ENCODE peak calls at places on chromosomes 12 and 14, in six cellular contexts. N, A, C, I, J and F are unnamed samples.

GRCh38 chr14:50003213-50004021 is 110.5 kb downstream of the ARF6 start:
- DNase-seq in N (peak), A (peak), C (peak), I (peak), J (peak), F (peak)

GRCh38 chr14:92748259-92749016 is at the start of gene LGMN:
- DNase-seq in N (peak), A (peak), C (no peak), I (peak), J (peak), F (peak)

GRCh38 chr14:39956372-39956771 is 524.1 kb upstream of the FBXO33 start:
- DNase-seq in N (no peak), A (no peak), C (no peak), I (no peak), J (no peak), F (no peak)

GRCh38 chr14:62117010-62117717 is 354.9 kb downstream of the SNAPC1 start:
- DNase-seq in N (peak), A (peak), C (no peak), I (peak), J (peak), F (no peak)

GRCh38 chr12:131153016-131153415 is 199.3 kb downstream of the ADGRD1 start:
- DNase-seq in N (no peak), A (no peak), C (no peak), I (no peak), J (no peak), F (peak)

GRCh38 chr12:1870998-1871917 is 47.2 kb downstream of the CACNA2D4 start:
- DNase-seq in N (no peak), A (no peak), C (no peak), I (peak), J (no peak), F (peak)

GRCh38 chr12:129911437-129912049 is 7.7 kb upstream of the TMEM132D start:
- DNase-seq in N (no peak), A (peak), C (no peak), I (peak), J (peak), F (no peak)

GRCh38 chr12:57520008-57520726 is at the start of gene DDIT3:
- DNase-seq in N (peak), A (peak), C (peak), I (peak), J (peak), F (peak)

GRCh38 chr14:50675597-50675996 is 7.5 kb upstream of the SAV1 start:
- DNase-seq in N (no peak), A (no peak), C (no peak), I (no peak), J (no peak), F (no peak)

GRCh38 chr12:109109756-109110350 is 6.5 kb upstream of the ACACB start:
- DNase-seq in N (no peak), A (no peak), C (no peak), I (no peak), J (no peak), F (no peak)

GRCh38 chr12:74111688-74112360 is 425.8 kb upstream of the ATXN7L3B start:
- DNase-seq in N (no peak), A (no peak), C (no peak), I (no peak), J (no peak), F (no peak)

GRCh38 chr12:112418248-112418595 is 525 bp upstream of the PTPN11 start:
- DNase-seq in N (no peak), A (no peak), C (no peak), I (no peak), J (peak), F (no peak)

GRCh38 chr12:109713187-109713984 is at the start of gene FAM222A:
- DNase-seq in N (peak), A (peak), C (peak), I (peak), J (peak), F (peak)

GRCh38 chr12:60494249-60494648 is 898.4 kb downstream of the SLC16A7 start:
- DNase-seq in N (no peak), A (no peak), C (no peak), I (no peak), J (no peak), F (no peak)

GRCh38 chr12:62194616-62195015 is 65.6 kb upstream of the USP15 start:
- DNase-seq in N (no peak), A (no peak), C (no peak), I (no peak), J (no peak), F (no peak)

GRCh38 chr12:64674367-64674922 is 64.2 kb downstream of the RASSF3 start:
- DNase-seq in N (no peak), A (no peak), C (no peak), I (no peak), J (no peak), F (no peak)

GRCh38 chr14:33602396-33602795 is 348.5 kb downstream of the EGLN3 start:
- DNase-seq in N (no peak), A (no peak), C (no peak), I (no peak), J (no peak), F (no peak)

GRCh38 chr14:104992501-104992900 is 6.9 kb downstream of the CLBA1 start:
- DNase-seq in N (no peak), A (no peak), C (no peak), I (no peak), J (no peak), F (no peak)

GRCh38 chr14:104141621-104142091 is 3.3 kb downstream of the KIF26A start:
- DNase-seq in N (no peak), A (no peak), C (no peak), I (peak), J (no peak), F (no peak)

GRCh38 chr12:132717011-132717410 is 6.4 kb downstream of the PGAM5 start:
- DNase-seq in N (no peak), A (no peak), C (no peak), I (no peak), J (no peak), F (no peak)

GRCh38 chr12:132718644-132719043 is 8.0 kb downstream of the PGAM5 start:
- DNase-seq in N (no peak), A (no peak), C (no peak), I (no peak), J (no peak), F (no peak)

GRCh38 chr12:132715874-132716273 is 5.2 kb downstream of the PGAM5 start:
- DNase-seq in N (no peak), A (no peak), C (no peak), I (no peak), J (no peak), F (no peak)

GRCh38 chr12:132717531-132718387 is 7.1 kb downstream of the PGAM5 start:
- DNase-seq in N (no peak), A (no peak), C (no peak), I (no peak), J (no peak), F (no peak)

DNA sequence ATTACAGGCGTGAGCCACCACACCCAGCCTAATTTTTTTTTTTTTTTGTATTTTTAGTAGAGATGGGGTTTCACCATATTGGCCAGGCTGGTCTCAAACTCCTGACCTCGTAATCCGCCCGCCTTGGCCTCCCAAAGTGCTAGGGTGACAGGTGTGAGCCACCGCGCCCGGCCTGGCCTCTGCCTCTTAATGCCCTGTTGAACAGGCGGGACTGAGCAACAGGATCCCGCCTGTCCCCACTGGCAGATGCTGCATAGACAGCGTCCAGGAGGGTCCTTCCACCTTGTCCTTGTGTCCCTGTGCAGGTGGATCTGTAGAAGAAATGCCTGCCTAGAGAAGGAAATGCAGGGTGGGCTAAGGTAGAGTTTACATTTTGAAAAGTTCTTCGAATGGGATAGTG is 5.7 kb downstream of the PGAM5 start:
- DNase-seq in N (no peak), A (no peak), C (no peak), I (no peak), J (no peak), F (no peak)
- H3K27ac ChIP-seq in N (no peak), A (no peak), C (no peak), I (no peak), J (no peak), F (no peak)

GRCh38 chr12:6850796-6851152 is 312 bp downstream of the CDCA3 start:
- DNase-seq in N (no peak), A (no peak), C (no peak), I (no peak), J (no peak), F (no peak)

GRCh38 chr12:6852651-6853354 is 853 bp downstream of the USP5 start:
- DNase-seq in N (no peak), A (peak), C (no peak), I (peak), J (peak), F (no peak)

GRCh38 chr12:6853626-6854025 is 1.7 kb downstream of the USP5 start:
- DNase-seq in N (no peak), A (no peak), C (no peak), I (no peak), J (no peak), F (no peak)

GRCh38 chr12:6851153-6851920 is at the start of gene CDCA3:
- DNase-seq in N (peak), A (peak), C (peak), I (peak), J (peak), F (peak)

GRCh38 chr12:6851921-6852650 is at the start of gene USP5:
- DNase-seq in N (peak), A (peak), C (peak), I (peak), J (peak), F (peak)
- TF ChIP-seq POLR2A in N (no peak), A (no peak), C (peak), I (peak), J (no peak), F (peak)

GRCh38 chr14:52694761-52695480 is 437 bp downstream of the ERO1A start:
- DNase-seq in N (no peak), A (peak), C (peak), I (peak), J (peak), F (no peak)

GRCh38 chr14:52693532-52693931 is 1.8 kb downstream of the ERO1A start:
- DNase-seq in N (no peak), A (no peak), C (no peak), I (no peak), J (no peak), F (no peak)

GRCh38 chr14:52692248-52692962 is 3.0 kb downstream of the ERO1A start:
- DNase-seq in N (no peak), A (no peak), C (no peak), I (peak), J (no peak), F (no peak)

GRCh38 chr14:52690983-52691760 is 4.2 kb downstream of the ERO1A start:
- DNase-seq in N (no peak), A (no peak), C (no peak), I (no peak), J (no peak), F (no peak)

GRCh38 chr14:52693004-52693403 is 2.4 kb downstream of the ERO1A start:
- DNase-seq in N (no peak), A (no peak), C (no peak), I (no peak), J (no peak), F (no peak)
- H3K27ac ChIP-seq in N (no peak), A (peak), C (no peak), I (no peak), J (no peak), F (peak)

GRCh38 chr12:49557187-49557916 is 10.6 kb downstream of the MCRS1 start:
- DNase-seq in N (no peak), A (no peak), C (no peak), I (no peak), J (no peak), F (no peak)
- TF ChIP-seq POLR2A in N (no peak), A (no peak), C (peak), I (no peak), J (no peak), F (no peak)

GRCh38 chr12:19885092-19885813 is 446.0 kb downstream of the AEBP2 start:
- DNase-seq in N (no peak), A (no peak), C (no peak), I (no peak), J (no peak), F (no peak)

GRCh38 chr12:19885987-19886804 is 446.9 kb downstream of the AEBP2 start:
- DNase-seq in N (no peak), A (no peak), C (no peak), I (no peak), J (no peak), F (no peak)

GRCh38 chr12:19882418-19882817 is 443.1 kb downstream of the AEBP2 start:
- DNase-seq in N (no peak), A (no peak), C (no peak), I (no peak), J (no peak), F (no peak)

GRCh38 chr12:19884081-19884480 is 444.8 kb downstream of the AEBP2 start:
- DNase-seq in N (no peak), A (no peak), C (no peak), I (no peak), J (no peak), F (no peak)

GRCh38 chr12:19886805-19887105 is 447.5 kb downstream of the AEBP2 start:
- DNase-seq in N (no peak), A (no peak), C (no peak), I (no peak), J (no peak), F (no peak)
- H3K27ac ChIP-seq in N (no peak), A (no peak), C (no peak), I (no peak), J (no peak), F (no peak)

GRCh38 chr12:52233462-52234141 is 559 bp downstream of the KRT7 start:
- DNase-seq in N (no peak), A (no peak), C (no peak), I (no peak), J (no peak), F (no peak)

GRCh38 chr12:52232233-52232915 is 669 bp upstream of the KRT7 start:
- DNase-seq in N (no peak), A (no peak), C (no peak), I (no peak), J (no peak), F (no peak)

GRCh38 chr12:52234226-52234810 is 1.3 kb downstream of the KRT7 start:
- DNase-seq in N (no peak), A (no peak), C (no peak), I (no peak), J (no peak), F (no peak)

GRCh38 chr12:52231305-52232232 is 1.5 kb upstream of the KRT7 start:
- DNase-seq in N (no peak), A (no peak), C (no peak), I (no peak), J (no peak), F (no peak)

DNA sequence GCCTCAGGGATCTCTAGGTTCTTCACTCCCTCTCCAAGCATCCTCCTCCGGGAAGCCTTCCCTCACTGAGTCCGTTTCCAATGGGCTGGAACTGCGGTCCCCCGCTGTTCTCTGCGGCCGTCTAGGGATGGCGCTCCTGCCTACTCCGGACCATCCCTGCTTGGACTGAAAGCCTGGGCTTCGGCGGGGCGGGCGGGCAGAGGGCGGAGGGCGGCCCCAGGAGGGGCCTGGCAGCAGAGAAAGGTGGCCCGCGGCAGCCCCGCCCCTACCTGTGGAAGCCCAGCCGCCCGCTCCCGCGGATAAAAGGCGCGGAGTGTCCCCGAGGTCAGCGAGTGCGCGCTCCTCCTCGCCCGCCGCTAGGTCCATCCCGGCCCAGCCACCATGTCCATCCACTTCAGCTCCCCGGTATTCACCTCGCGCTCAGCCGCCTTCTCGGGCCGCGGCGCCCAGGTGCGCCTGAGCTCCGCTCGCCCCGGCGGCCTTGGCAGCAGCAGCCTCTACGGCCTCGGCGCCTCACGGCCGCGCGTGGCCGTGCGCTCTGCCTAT is at the start of gene KRT7:
- DNase-seq in N (no peak), A (no peak), C (no peak), I (no peak), J (no peak), F (no peak)
- TF ChIP-seq POLR2A in N (no peak), A (no peak), C (no peak), I (no peak), J (no peak), F (no peak)